ENCODE peak calls at places on chromosomes 11 and 22, in nine cellular contexts. X is spleen, N is A549, G is K562, M is IMR-90, A is uterus, H is adrenal gland, F is tibial nerve, V is heart left ventricle. S is an unnamed sample.

GRCh38 chr22:48443680-48444079 is 1384.0 kb downstream of the BRD1 start:
- DNase-seq in N (no peak), M (no peak), H (no peak), A (no peak), F (no peak), V (no peak), X (peak), G (no peak), S (no peak)

GRCh38 chr11:67486481-67487195 is 3.8 kb downstream of the AIP start:
- DNase-seq in X (no peak), N (no peak), M (no peak), H (no peak), F (no peak), G (no peak), A (no peak), V (no peak), S (no peak)

GRCh38 chr11:120124355-120124754 is 13.6 kb downstream of the TRIM29 start:
- DNase-seq in F (no peak), G (no peak), N (no peak), H (no peak), A (no peak), M (no peak), V (no peak), X (no peak), S (no peak)

GRCh38 chr11:44319552-44320288 is 9.8 kb upstream of the ALX4 start:
- DNase-seq in F (no peak), V (no peak), M (no peak), G (peak), X (peak), H (no peak), A (no peak), N (no peak), S (no peak)

GRCh38 chr11:1817511-1817910 is 17.3 kb upstream of the SYT8 start:
- DNase-seq in G (no peak), N (no peak), M (no peak), F (no peak), V (no peak), X (no peak), A (no peak), H (no peak), S (no peak)

GRCh38 chr22:19943665-19944026 is 2.0 kb upstream of the TXNRD2 start:
- DNase-seq in G (peak), M (peak), H (no peak), A (no peak), X (no peak), F (no peak), N (peak), V (peak), S (peak)

GRCh38 chr11:72421351-72421750 is 13.0 kb downstream of the CLPB start:
- DNase-seq in N (no peak), V (no peak), X (no peak), G (no peak), A (no peak), F (no peak), M (peak), H (peak), S (no peak)

GRCh38 chr11:129077191-129077590 is 114.9 kb downstream of the ARHGAP32 start:
- DNase-seq in A (no peak), H (no peak), N (no peak), M (no peak), V (no peak), F (no peak), X (peak), G (no peak), S (no peak)

GRCh38 chr11:134512791-134513538 is 100.9 kb upstream of the B3GAT1 start:
- DNase-seq in G (no peak), M (no peak), F (no peak), V (no peak), H (no peak), N (no peak), A (peak), X (no peak), S (no peak)

GRCh38 chr11:27171391-27171790 is 130.8 kb downstream of the BBOX1 start:
- DNase-seq in N (no peak), F (no peak), G (no peak), M (peak), A (no peak), H (no peak), X (no peak), V (no peak), S (no peak)

GRCh38 chr11:73461335-73461840 is 85.2 kb downstream of the RELT start:
- DNase-seq in X (no peak), A (no peak), F (no peak), V (no peak), M (peak), H (no peak), G (no peak), N (no peak), S (no peak)

GRCh38 chr11:12167098-12167999 is 57.0 kb downstream of the MICAL2 start:
- DNase-seq in F (no peak), M (peak), V (peak), A (no peak), H (no peak), N (peak), G (peak), X (no peak), S (peak)
- TF ChIP-seq POLR2A in F (no peak), M (no peak), V (no peak), A (no peak), H (no peak), N (no peak), G (no peak), X (no peak), S (no peak)

GRCh38 chr11:9663699-9664275 is at the start of gene SWAP70:
- DNase-seq in M (peak), A (peak), X (peak), V (peak), G (peak), N (peak), H (peak), F (peak), S (peak)
- TF ChIP-seq POLR2A in M (peak), A (peak), X (no peak), V (no peak), G (no peak), N (peak), H (peak), F (no peak), S (peak)

DNA sequence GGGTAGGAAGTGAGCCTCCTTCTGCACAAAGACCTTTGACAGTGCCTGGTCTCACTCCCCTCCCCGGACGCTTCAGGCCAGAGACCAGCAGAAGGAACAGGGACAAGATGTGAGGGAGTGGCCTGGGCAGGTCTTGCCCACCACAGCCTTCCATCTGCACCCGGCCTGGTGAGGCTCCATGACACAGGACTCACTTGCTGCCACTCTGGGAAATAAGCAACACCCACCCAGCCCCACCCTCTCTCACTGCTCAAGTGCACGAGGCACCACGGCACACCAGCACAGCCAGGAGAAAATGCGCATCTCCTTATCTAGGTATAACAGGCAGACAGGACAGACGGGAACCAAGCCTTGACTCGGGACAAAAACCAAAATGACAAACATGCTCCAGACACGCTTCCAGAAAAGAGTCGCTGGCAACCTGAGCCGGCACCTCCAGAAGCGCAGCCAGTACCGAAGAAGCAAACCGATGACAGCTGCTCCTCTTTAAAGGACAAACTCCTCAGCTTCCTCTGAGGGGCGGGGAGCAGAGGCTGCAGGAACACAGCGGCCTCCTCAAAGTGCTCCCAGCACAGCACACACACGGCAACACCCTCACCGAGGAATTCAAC is 41.7 kb downstream of the BRD1 start:
- DNase-seq in X (no peak), H (no peak), G (peak), M (no peak), N (no peak), F (no peak), V (no peak), A (no peak), S (no peak)
- TF ChIP-seq POLR2A in X (no peak), H (no peak), G (no peak), M (no peak), N (no peak), F (no peak), V (no peak), A (no peak), S (no peak)

GRCh38 chr11:117199061-117199915 is at the start of gene TAGLN:
- DNase-seq in F (peak), A (peak), X (no peak), N (peak), G (no peak), M (peak), H (no peak), V (peak), S (no peak)
- TF ChIP-seq POLR2A in F (peak), A (peak), X (no peak), N (no peak), G (no peak), M (peak), H (peak), V (no peak), S (no peak)

DNA sequence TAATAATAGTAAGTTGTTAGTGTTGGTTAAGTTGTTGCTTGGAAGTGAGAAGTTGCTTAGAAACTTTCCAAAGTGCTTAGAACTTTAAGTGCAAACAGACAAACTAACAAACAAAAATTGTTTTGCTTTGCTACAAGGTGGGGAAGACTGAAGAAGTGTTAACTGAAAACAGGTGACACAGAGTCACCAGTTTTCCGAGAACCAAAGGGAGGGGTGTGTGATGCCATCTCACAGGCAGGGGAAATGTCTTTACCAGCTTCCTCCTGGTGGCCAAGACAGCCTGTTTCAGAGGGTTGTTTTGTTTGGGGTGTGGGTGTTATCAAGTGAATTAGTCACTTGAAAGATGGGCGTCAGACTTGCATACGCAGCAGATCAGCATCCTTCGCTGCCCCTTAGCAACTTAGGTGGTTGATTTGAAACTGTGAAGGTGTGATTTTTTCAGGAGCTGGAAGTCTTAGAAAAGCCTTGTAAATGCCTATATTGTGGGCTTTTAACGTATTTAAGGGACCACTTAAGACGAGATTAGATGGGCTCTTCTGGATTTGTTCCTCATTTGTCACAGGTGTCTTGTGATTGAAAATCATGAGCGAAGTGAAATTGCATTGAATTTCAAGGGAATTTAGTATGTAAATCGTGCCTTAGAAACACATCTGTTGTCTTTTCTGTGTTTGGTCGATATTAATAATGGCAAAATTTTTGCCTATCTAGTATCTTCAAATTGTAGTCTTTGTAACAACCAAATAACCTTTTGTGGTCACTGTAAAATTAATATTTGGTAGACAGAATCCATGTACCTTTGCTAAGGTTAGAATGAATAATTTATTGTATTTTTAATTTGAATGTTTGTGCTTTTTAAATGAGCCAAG is 2.7 kb downstream of the NEAT1 start:
- DNase-seq in H (peak), G (peak), M (peak), A (peak), N (peak), V (no peak), F (peak), X (peak), S (no peak)
- TF ChIP-seq POLR2A in H (no peak), G (peak), M (peak), A (no peak), N (no peak), V (peak), F (no peak), X (peak), S (peak)

GRCh38 chr11:122423886-122424285 is 231.6 kb upstream of the UBASH3B start:
- DNase-seq in F (no peak), V (no peak), H (no peak), X (no peak), N (no peak), G (no peak), A (no peak), M (no peak), S (no peak)
- TF ChIP-seq POLR2A in F (no peak), V (no peak), H (no peak), X (no peak), N (no peak), G (no peak), A (no peak), M (no peak), S (no peak)

GRCh38 chr22:42862045-42862734 is 5.1 kb upstream of the ARFGAP3 start:
- DNase-seq in M (peak), A (no peak), N (peak), X (no peak), H (no peak), G (no peak), F (no peak), V (no peak), S (no peak)
- TF ChIP-seq POLR2A in M (no peak), A (no peak), N (no peak), X (no peak), H (no peak), G (no peak), F (no peak), V (no peak), S (no peak)

GRCh38 chr22:29767289-29768051 is at the start of gene UQCR10:
- DNase-seq in G (peak), A (peak), V (peak), M (peak), X (peak), H (peak), F (peak), N (peak), S (peak)
- TF ChIP-seq POLR2A in G (peak), A (peak), V (peak), M (peak), X (no peak), H (no peak), F (peak), N (peak), S (peak)

GRCh38 chr11:96215826-96216225 is 127.2 kb downstream of the MAML2 start:
- DNase-seq in V (no peak), X (no peak), H (no peak), N (no peak), M (no peak), A (no peak), G (no peak), F (no peak), S (no peak)

GRCh38 chr11:96213500-96213899 is 129.5 kb downstream of the MAML2 start:
- DNase-seq in M (peak), G (peak), N (peak), H (no peak), X (no peak), F (no peak), A (no peak), V (no peak), S (no peak)

GRCh38 chr11:96214745-96215093 is 128.3 kb downstream of the MAML2 start:
- DNase-seq in A (no peak), M (no peak), V (no peak), F (no peak), G (no peak), H (peak), X (no peak), N (no peak), S (no peak)

GRCh38 chr11:96217206-96217605 is 125.8 kb downstream of the MAML2 start:
- DNase-seq in N (no peak), F (no peak), V (no peak), H (no peak), G (no peak), X (no peak), M (no peak), A (no peak), S (no peak)

GRCh38 chr11:96215094-96215782 is 127.8 kb downstream of the MAML2 start:
- DNase-seq in V (no peak), N (peak), H (no peak), X (peak), G (peak), F (no peak), A (no peak), M (peak), S (no peak)
- TF ChIP-seq POLR2A in V (no peak), N (no peak), H (no peak), X (no peak), G (no peak), F (peak), A (no peak), M (no peak), S (no peak)

GRCh38 chr22:29225422-29226090 is 19.9 kb downstream of the EMID1 start:
- DNase-seq in F (peak), G (no peak), A (peak), X (peak), N (no peak), V (peak), M (peak), H (peak), S (peak)

GRCh38 chr22:29224121-29224858 is 18.6 kb downstream of the EMID1 start:
- DNase-seq in G (no peak), M (no peak), V (no peak), N (no peak), H (no peak), X (peak), A (peak), F (no peak), S (no peak)

GRCh38 chr22:29224859-29225410 is 19.2 kb downstream of the EMID1 start:
- DNase-seq in N (no peak), H (no peak), X (peak), M (no peak), F (no peak), A (no peak), G (no peak), V (no peak), S (no peak)

GRCh38 chr22:29230916-29231875 is 25.5 kb downstream of the EMID1 start:
- DNase-seq in H (no peak), X (peak), A (no peak), V (no peak), N (no peak), F (no peak), M (no peak), G (no peak), S (no peak)

GRCh38 chr22:29226246-29226981 is 20.7 kb downstream of the EMID1 start:
- DNase-seq in F (no peak), H (no peak), M (no peak), G (no peak), N (no peak), V (no peak), A (no peak), X (peak), S (no peak)
- TF ChIP-seq POLR2A in F (no peak), H (no peak), M (no peak), G (no peak), N (no peak), V (no peak), A (no peak), X (no peak), S (no peak)